ENCODE peak calls at places on chromosome 6, in nine cellular contexts. G, S, Q, R, O, B, W, E and A are unnamed samples.

GRCh38 chr6:40900791-40901190 is 138.2 kb downstream of the UNC5CL start:
- DNase-seq in E (no peak), G (no peak), B (no peak), S (no peak), R (no peak), O (no peak), W (no peak), Q (no peak), A (no peak)

GRCh38 chr6:118905851-118906250 is 11.9 kb downstream of the ASF1A start:
- DNase-seq in Q (no peak), O (no peak), S (no peak), B (no peak), R (no peak), G (no peak), E (no peak), W (no peak), A (no peak)

GRCh38 chr6:154491567-154492470 is 18.7 kb downstream of the CNKSR3 start:
- DNase-seq in O (no peak), W (no peak), G (no peak), Q (no peak), S (no peak), E (no peak), B (no peak), R (no peak), A (no peak)

GRCh38 chr6:28399370-28400121 is at the start of gene ZSCAN12:
- DNase-seq in Q (peak; percentile 93), G (peak; percentile 65), O (peak; percentile 90), W (peak; percentile 35), S (peak; percentile 88), R (peak; percentile 79), E (peak; percentile 82), B (no peak), A (peak; percentile 92)

GRCh38 chr6:17167327-17167979 is 65.6 kb downstream of the STMND1 start:
- DNase-seq in G (no peak), W (no peak), B (no peak), E (no peak), O (no peak), Q (no peak), S (peak; percentile 68), R (no peak), A (no peak)

GRCh38 chr6:161303628-161304340 is 29.9 kb upstream of the AGPAT4 start:
- DNase-seq in W (no peak), R (no peak), G (no peak), S (no peak), E (no peak), Q (no peak), O (no peak), B (no peak), A (no peak)

GRCh38 chr6:18477301-18477941 is 90.3 kb downstream of the RNF144B start:
- DNase-seq in Q (no peak), B (no peak), S (no peak), W (no peak), R (no peak), E (no peak), O (no peak), G (no peak), A (no peak)

GRCh38 chr6:107493158-107494057 is 3.5 kb downstream of the SOBP start:
- DNase-seq in G (no peak), R (no peak), E (no peak), W (no peak), Q (no peak), O (no peak), B (no peak), S (peak; percentile 69), A (no peak)

GRCh38 chr6:53803081-53803860 is 8.5 kb downstream of the LRRC1 start:
- DNase-seq in R (no peak), G (no peak), B (no peak), S (no peak), W (no peak), Q (no peak), O (no peak), E (no peak), A (no peak)

GRCh38 chr6:90336591-90336990 is 39.9 kb upstream of the BACH2 start:
- DNase-seq in E (no peak), W (no peak), Q (no peak), R (no peak), G (no peak), B (no peak), S (no peak), O (no peak), A (no peak)